ENCODE peak calls at places on chromosomes 5 and 9, in eight cellular contexts. M is KG1; T is right atrium auricular region; L is CD4-positive, alpha-beta memory T cell; G is AG10803; P is dermis microvascular lymphatic vessel endothelial cell; I is T-helper 9 cell; U is dorsolateral prefrontal cortex. V is an unnamed sample.

GRCh38 chr9:79221084-79221483 is 350.7 kb upstream of the TLE4 start:
- DNase-seq in L (no peak), G (peak; percentile 94), T (no peak), M (no peak), P (no peak), I (no peak), U (no peak), V (peak; percentile 90)

GRCh38 chr9:134403682-134404301 is 77.5 kb downstream of the RXRA start:
- DNase-seq in T (peak; percentile 90), L (peak; percentile 55), I (no peak), G (peak; percentile 97), M (peak; percentile 73), P (no peak), U (peak; percentile 68), V (peak; percentile 94)

GRCh38 chr9:116453785-116454184 is 233.3 kb upstream of the TRIM32 start:
- DNase-seq in P (no peak), T (no peak), L (no peak), G (no peak), M (no peak), I (no peak), U (no peak), V (no peak)

GRCh38 chr5:137176126-137176525 is 323.0 kb downstream of the SPOCK1 start:
- DNase-seq in L (no peak), I (no peak), U (no peak), P (no peak), T (no peak), M (no peak), G (no peak), V (no peak)

GRCh38 chr9:4984171-4984570 is 901 bp upstream of the JAK2 start:
- DNase-seq in T (no peak), G (no peak), L (no peak), I (no peak), M (no peak), P (peak; percentile 24), U (peak; percentile 34), V (peak; percentile 34)

GRCh38 chr5:32453916-32454315 is 9.4 kb upstream of the ZFR start:
- DNase-seq in T (no peak), P (no peak), I (no peak), G (no peak), M (no peak), L (no peak), U (no peak), V (no peak)

GRCh38 chr9:34428325-34428958 is 29.9 kb downstream of the FAM219A start:
- DNase-seq in M (no peak), T (no peak), L (no peak), P (no peak), U (no peak), G (no peak), I (no peak), V (no peak)

GRCh38 chr9:88077071-88077617 is 61.1 kb downstream of the SPATA31C2 start:
- DNase-seq in U (no peak), M (no peak), L (no peak), P (no peak), G (no peak), T (no peak), I (no peak), V (no peak)

GRCh38 chr5:156934450-156935211 is 28.4 kb downstream of the TIMD4 start:
- DNase-seq in L (peak; percentile 46), G (peak; percentile 9), T (no peak), P (no peak), U (peak; percentile 29), I (peak; percentile 26), M (no peak), V (peak; percentile 10)

GRCh38 chr5:121008041-121008440 is 543.9 kb downstream of the PRR16 start:
- DNase-seq in P (no peak), M (no peak), T (no peak), L (no peak), U (no peak), G (no peak), I (no peak), V (no peak)

GRCh38 chr9:133105461-133105770 is 15.6 kb downstream of the RALGDS start:
- DNase-seq in P (no peak), U (no peak), M (no peak), L (no peak), G (no peak), T (no peak), I (no peak), V (no peak)

GRCh38 chr5:150519978-150520377 is 12.0 kb downstream of the NDST1 start:
- DNase-seq in M (no peak), U (no peak), P (no peak), I (no peak), G (no peak), T (no peak), L (no peak), V (no peak)

GRCh38 chr9:129374231-129374630 is 196.2 kb upstream of the IER5L start:
- DNase-seq in M (no peak), P (no peak), T (no peak), L (no peak), U (no peak), G (no peak), I (no peak), V (no peak)

GRCh38 chr5:35374584-35374983 is 144.3 kb upstream of the PRLR start:
- DNase-seq in I (no peak), G (no peak), L (no peak), P (no peak), M (no peak), T (no peak), U (no peak), V (no peak)

GRCh38 chr5:60492958-60493357 is 207.0 kb downstream of the DEPDC1B start:
- DNase-seq in P (no peak), L (no peak), I (no peak), T (no peak), G (no peak), M (no peak), U (no peak), V (no peak)

GRCh38 chr9:19130436-19130835 is 3.1 kb upstream of the PLIN2 start:
- DNase-seq in T (no peak), M (no peak), P (no peak), I (no peak), G (no peak), U (no peak), L (no peak), V (no peak)

GRCh38 chr9:14313378-14313940 is 482 bp downstream of the NFIB start:
- DNase-seq in M (no peak), L (no peak), T (no peak), P (no peak), U (no peak), G (peak; percentile 11), I (no peak), V (no peak)

GRCh38 chr5:119395080-119395836 is 39.4 kb downstream of the TNFAIP8 start:
- DNase-seq in T (no peak), G (peak; percentile 37), I (no peak), M (no peak), P (no peak), U (no peak), L (no peak), V (no peak)

GRCh38 chr5:17374157-17374556 is 123.9 kb upstream of the TAF11L2 start:
- DNase-seq in G (no peak), T (no peak), U (no peak), I (no peak), M (no peak), P (no peak), L (no peak), V (no peak)

GRCh38 chr9:97717866-97718265 is 20.7 kb upstream of the XPA start:
- DNase-seq in P (no peak), T (no peak), I (no peak), U (no peak), M (no peak), G (no peak), L (no peak), V (no peak)

GRCh38 chr5:59390074-59390659 is 503.4 kb downstream of the PDE4D start:
- DNase-seq in P (peak; percentile 5), M (no peak), T (no peak), I (peak; percentile 3), G (peak; percentile 21), L (no peak), U (no peak), V (no peak)

GRCh38 chr5:39109616-39110015 is 35.4 kb upstream of the RICTOR start:
- DNase-seq in G (no peak), M (no peak), I (no peak), U (no peak), P (no peak), T (no peak), L (no peak), V (no peak)

GRCh38 chr9:107504585-107505455 is 15.3 kb upstream of the KLF4 start:
- DNase-seq in G (peak; percentile 65), I (no peak), T (peak; percentile 81), M (no peak), L (no peak), U (no peak), P (peak; percentile 54), V (peak; percentile 84)

GRCh38 chr9:13049223-13049622 is 230.3 kb downstream of the MPDZ start:
- DNase-seq in U (no peak), L (no peak), P (no peak), T (no peak), G (peak; percentile 1), I (no peak), M (no peak), V (no peak)

GRCh38 chr5:130337179-130337888 is 433.1 kb downstream of the CHSY3 start:
- DNase-seq in G (peak; percentile 24), T (no peak), U (no peak), L (no peak), I (no peak), P (no peak), M (no peak), V (peak; percentile 65)

GRCh38 chr5:2577637-2578036 is 173.8 kb downstream of the IRX2 start:
- DNase-seq in L (no peak), I (no peak), P (no peak), T (no peak), G (no peak), M (no peak), U (no peak), V (no peak)

GRCh38 chr5:128408622-128409021 is 129.4 kb downstream of the FBN2 start:
- DNase-seq in G (no peak), M (no peak), I (no peak), L (no peak), U (no peak), T (no peak), P (no peak), V (no peak)

GRCh38 chr9:119370816-119371215 is 1.6 kb upstream of the BRINP1 start:
- DNase-seq in P (no peak), T (no peak), M (peak; percentile 2), L (no peak), U (no peak), G (peak; percentile 25), I (no peak), V (peak; percentile 66)